ENCODE peak calls at places on chromosomes 12 and 14, in nine cellular contexts. D is astrocyte, R is GM13977, B is omental fat pad, K is HFFc6, G is AG09309, F is AG04450, E is HFF-Myc, W is NB4. Y is an unnamed sample.

GRCh38 chr14:21978184-21978998 is 304.8 kb upstream of the OR4E1 start:
- DNase-seq in F (no peak), D (no peak), K (no peak), R (peak), G (no peak), B (no peak), E (no peak), W (peak), Y (peak)

GRCh38 chr14:24607081-24607480 is 2.4 kb downstream of the GZMH start:
- DNase-seq in B (no peak), R (peak), D (no peak), K (no peak), E (no peak), W (peak), F (no peak), G (no peak), Y (no peak)

GRCh38 chr14:103581206-103581605 is 18.4 kb downstream of the COA8 start:
- DNase-seq in R (no peak), W (no peak), K (no peak), G (no peak), B (no peak), E (no peak), D (no peak), F (no peak), Y (no peak)

GRCh38 chr12:24045816-24046257 is 96.4 kb upstream of the SOX5 start:
- DNase-seq in B (no peak), W (no peak), R (no peak), D (peak), K (no peak), F (no peak), E (no peak), G (no peak), Y (no peak)

GRCh38 chr12:89236748-89237428 is 115.4 kb downstream of the DUSP6 start:
- DNase-seq in R (no peak), D (peak), B (no peak), K (no peak), W (peak), E (no peak), F (no peak), G (no peak), Y (no peak)

GRCh38 chr14:74816124-74816523 is 53.0 kb downstream of the YLPM1 start:
- DNase-seq in G (no peak), D (no peak), R (no peak), K (no peak), F (no peak), B (no peak), E (no peak), W (no peak), Y (no peak)

GRCh38 chr12:68481181-68481941 is 129.3 kb upstream of the RAP1B start:
- DNase-seq in G (peak), F (no peak), W (no peak), K (no peak), D (no peak), R (peak), B (no peak), E (peak), Y (no peak)

GRCh38 chr14:60653388-60653690 is 4.1 kb upstream of the SIX1 start:
- DNase-seq in E (no peak), F (no peak), G (no peak), W (no peak), K (no peak), B (no peak), D (no peak), R (peak), Y (no peak)

GRCh38 chr12:13102481-13103195 is 829 bp downstream of the GSG1 start:
- DNase-seq in B (no peak), F (no peak), E (no peak), R (no peak), W (peak), K (peak), D (no peak), G (no peak), Y (no peak)

GRCh38 chr14:72801381-72801812 is 92.5 kb downstream of the DPF3 start:
- DNase-seq in K (peak), D (peak), W (no peak), G (peak), R (no peak), B (no peak), F (peak), E (peak), Y (no peak)

GRCh38 chr12:110760204-110760609 is 17.5 kb upstream of the PPP1CC start:
- DNase-seq in G (no peak), F (no peak), B (no peak), K (no peak), W (peak), R (no peak), D (no peak), E (no peak), Y (no peak)

GRCh38 chr12:94099191-94099983 is 49.0 kb upstream of the PLXNC1 start:
- DNase-seq in F (peak), G (peak), B (no peak), E (no peak), D (peak), K (no peak), W (peak), R (no peak), Y (peak)

GRCh38 chr12:16586350-16587109 is 19.4 kb downstream of the LMO3 start:
- DNase-seq in G (no peak), K (peak), F (no peak), W (no peak), E (no peak), R (no peak), D (peak), B (no peak), Y (no peak)

GRCh38 chr12:132230381-132230780 is 86.1 kb downstream of the NOC4L start:
- DNase-seq in D (no peak), E (no peak), G (no peak), R (no peak), K (no peak), B (no peak), W (no peak), F (no peak), Y (no peak)

GRCh38 chr12:104317538-104318210 is 14.1 kb downstream of the EID3 start:
- DNase-seq in F (no peak), W (no peak), E (no peak), B (no peak), R (no peak), K (no peak), G (no peak), D (no peak), Y (no peak)

GRCh38 chr12:65609359-65609771 is 214.9 kb upstream of the HMGA2 start:
- DNase-seq in D (peak), G (peak), B (no peak), K (peak), E (peak), W (no peak), F (peak), R (no peak), Y (no peak)

GRCh38 chr12:72511906-72512305 is 239.7 kb downstream of the TRHDE start:
- DNase-seq in F (peak), R (no peak), G (peak), E (no peak), W (no peak), B (no peak), K (peak), D (peak), Y (no peak)

GRCh38 chr12:79547044-79547734 is 143.6 kb downstream of the PAWR start:
- DNase-seq in R (no peak), F (no peak), D (peak), G (peak), K (peak), E (no peak), B (no peak), W (no peak), Y (no peak)

GRCh38 chr12:56522486-56523193 is 1.0 kb downstream of the RBMS2 start:
- DNase-seq in W (no peak), F (no peak), G (no peak), R (no peak), K (peak), B (no peak), E (no peak), D (peak), Y (no peak)

GRCh38 chr12:58416211-58416610 is 474.8 kb downstream of the ATP23 start:
- DNase-seq in W (no peak), K (peak), E (peak), D (peak), B (no peak), F (peak), R (no peak), G (peak), Y (no peak)

GRCh38 chr12:19574606-19575005 is 135.3 kb downstream of the AEBP2 start:
- DNase-seq in F (no peak), G (no peak), E (no peak), R (no peak), B (no peak), D (no peak), K (no peak), W (peak), Y (no peak)
- TF ChIP-seq CTCF in F (peak), G (peak), E (no peak), R (peak), B (no peak), D (peak), K (peak), W (peak), Y (no peak)

DNA sequence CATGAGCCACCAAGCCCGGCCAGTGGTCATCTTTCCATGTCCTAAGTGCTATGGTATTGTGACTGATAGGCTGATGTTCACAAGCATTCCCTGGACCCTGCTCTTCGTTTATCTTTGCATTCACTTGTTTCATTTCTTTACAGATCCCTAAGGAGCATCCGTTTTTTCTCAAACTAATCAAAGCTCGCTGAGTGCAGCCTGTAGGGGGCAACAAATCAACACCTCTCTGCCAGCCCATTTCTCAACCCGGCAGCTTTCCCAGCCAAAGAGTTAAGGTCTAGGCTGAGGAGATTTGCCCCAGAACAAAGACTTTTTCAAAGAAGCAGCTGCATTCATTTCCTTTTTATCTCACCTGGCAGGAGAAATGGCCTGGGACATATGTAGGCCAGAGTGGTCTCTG is 12.1 kb downstream of the SIRT4 start:
- DNase-seq in W (peak), E (no peak), K (no peak), R (no peak), G (no peak), D (no peak), F (no peak), B (no peak), Y (peak)
- TF ChIP-seq CTCF in W (peak), E (peak), K (peak), R (no peak), G (peak), D (peak), F (peak), B (no peak), Y (peak)

GRCh38 chr12:83960767-83961166 is 951.8 kb downstream of the SLC6A15 start:
- DNase-seq in D (no peak), G (no peak), B (no peak), F (no peak), E (no peak), W (no peak), K (no peak), R (no peak), Y (no peak)

GRCh38 chr12:83954071-83954789 is 958.4 kb downstream of the SLC6A15 start:
- DNase-seq in D (no peak), K (no peak), G (no peak), E (no peak), B (no peak), W (no peak), R (no peak), F (no peak), Y (no peak)

GRCh38 chr12:83958997-83959396 is 953.6 kb downstream of the SLC6A15 start:
- DNase-seq in D (no peak), K (no peak), R (peak), G (no peak), F (no peak), E (no peak), W (no peak), B (no peak), Y (no peak)

GRCh38 chr12:83954939-83955601 is 957.5 kb downstream of the SLC6A15 start:
- DNase-seq in R (no peak), D (no peak), K (no peak), G (no peak), B (no peak), F (no peak), E (no peak), W (peak), Y (no peak)
- TF ChIP-seq CTCF in R (peak), D (no peak), K (peak), G (peak), B (no peak), F (no peak), E (no peak), W (peak), Y (no peak)

GRCh38 chr12:14394317-14395058 is 29.0 kb downstream of the ATF7IP start:
- DNase-seq in E (peak), W (peak), D (peak), G (no peak), R (peak), B (no peak), F (peak), K (peak), Y (no peak)
- TF ChIP-seq CTCF in E (no peak), W (no peak), D (peak), G (no peak), R (no peak), B (no peak), F (no peak), K (peak), Y (peak)

DNA sequence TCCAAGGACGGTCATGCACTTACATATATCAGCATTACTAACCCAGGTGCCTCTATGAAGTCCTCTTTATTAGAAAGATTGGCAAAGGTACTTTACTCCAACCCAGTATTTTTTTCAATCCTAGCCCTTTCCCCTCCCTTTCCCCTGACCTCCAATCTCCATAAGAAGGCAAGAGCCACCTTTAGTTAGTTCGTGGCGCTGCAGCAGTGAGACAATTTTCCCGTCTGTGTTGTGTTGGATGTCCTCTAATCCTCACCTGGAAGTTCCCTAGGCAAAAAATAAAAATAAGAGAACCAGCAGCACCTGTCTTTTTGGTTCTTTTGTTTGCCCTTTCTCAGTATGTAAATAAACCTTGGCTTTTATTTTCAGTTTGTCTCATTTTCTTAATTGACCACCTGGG is 439.6 kb upstream of the LRFN5 start:
- DNase-seq in E (no peak), D (no peak), B (no peak), G (no peak), K (no peak), W (no peak), R (no peak), F (no peak), Y (no peak)
- TF ChIP-seq CTCF in E (no peak), D (no peak), B (no peak), G (no peak), K (no peak), W (no peak), R (no peak), F (no peak), Y (no peak)

GRCh38 chr12:3004655-3005565 is 45.7 kb downstream of the TEAD4 start:
- DNase-seq in F (no peak), G (no peak), E (no peak), R (no peak), B (no peak), D (no peak), K (no peak), W (peak), Y (peak)
- TF ChIP-seq CTCF in F (peak), G (no peak), E (peak), R (peak), B (no peak), D (no peak), K (peak), W (peak), Y (peak)

GRCh38 chr14:37251778-37252177 is 54.0 kb downstream of the MIPOL1 start:
- DNase-seq in B (no peak), K (no peak), R (no peak), W (no peak), E (no peak), G (no peak), D (no peak), F (no peak), Y (no peak)
- TF ChIP-seq CTCF in B (no peak), K (peak), R (no peak), W (no peak), E (no peak), G (no peak), D (no peak), F (no peak), Y (peak)

GRCh38 chr12:47808574-47809380 is 10.9 kb downstream of the HDAC7 start:
- DNase-seq in R (no peak), E (no peak), F (no peak), B (no peak), G (no peak), D (no peak), K (peak), W (peak), Y (no peak)
- TF ChIP-seq CTCF in R (peak), E (peak), F (no peak), B (no peak), G (no peak), D (no peak), K (peak), W (peak), Y (no peak)

GRCh38 chr12:46071335-46071734 is 81.0 kb upstream of the SCAF11 start:
- DNase-seq in F (no peak), E (no peak), G (no peak), W (no peak), K (no peak), D (no peak), B (no peak), R (no peak), Y (no peak)
- TF ChIP-seq CTCF in F (no peak), E (no peak), G (no peak), W (no peak), K (no peak), D (no peak), B (no peak), R (no peak), Y (no peak)

DNA sequence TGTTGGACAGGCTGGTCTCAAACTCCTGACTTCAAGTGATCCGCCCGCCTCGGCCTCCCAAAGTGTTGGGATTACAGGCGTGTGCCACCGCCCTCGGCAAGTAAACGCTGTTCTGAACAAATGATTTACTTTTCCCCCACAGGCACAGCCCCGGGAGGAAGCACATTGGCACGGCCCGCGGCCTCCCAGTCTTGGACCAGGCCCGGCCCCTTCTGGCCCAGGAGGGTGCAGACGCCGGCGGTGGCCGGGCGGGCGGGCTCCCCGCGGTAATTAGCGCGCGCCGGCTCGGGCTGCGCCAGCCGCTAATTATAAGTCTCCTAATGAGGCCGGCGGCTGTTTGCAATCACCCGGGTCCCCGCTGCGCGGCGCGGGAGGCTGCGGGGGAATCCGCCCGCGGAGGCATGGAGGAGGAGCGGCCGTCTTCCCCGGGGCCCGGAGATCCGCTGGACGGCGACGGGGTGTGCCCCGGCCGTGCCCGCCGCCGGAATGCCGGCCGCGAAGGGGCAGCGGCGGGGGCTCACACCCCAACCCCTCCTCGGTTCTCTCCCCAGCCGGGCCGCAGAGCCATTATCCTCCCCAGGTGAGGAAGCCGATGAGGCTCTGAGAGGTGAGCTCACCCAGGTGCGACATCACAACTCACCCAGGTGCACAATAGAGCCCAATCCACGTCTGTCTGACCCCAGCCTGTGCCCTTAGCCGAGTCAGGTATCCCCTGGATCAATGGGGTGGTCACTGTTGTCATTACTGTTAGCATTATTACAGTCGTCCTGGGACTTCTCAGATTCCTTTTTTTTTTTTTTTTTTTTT is 3.3 kb upstream of the POP5 start:
- DNase-seq in R (peak), W (peak), K (no peak), F (no peak), E (no peak), B (no peak), G (no peak), D (no peak), Y (peak)
- TF ChIP-seq CTCF in R (peak), W (peak), K (peak), F (peak), E (no peak), B (no peak), G (peak), D (no peak), Y (peak)

Y was measured in glutamatergic neuron.